ENCODE peak calls at places on chromosomes 3 and 15, in nine cellular contexts. B is fibroblast of pulmonary artery, H is ovary, S is spleen, C is fibroblast of lung, F is left lung, T is neural progenitor cell, G is right lobe of liver, U is SJSA1. Y is an unnamed sample.

GRCh38 chr3:63809607-63810006 is 9.5 kb upstream of the C3orf49 start:
- DNase-seq in B (no peak), H (no peak), S (no peak), C (peak), F (no peak), T (no peak), G (no peak), U (peak), Y (no peak)

GRCh38 chr3:188661801-188662200 is 507.8 kb downstream of the LPP start:
- DNase-seq in B (no peak), H (no peak), S (no peak), C (no peak), F (no peak), T (no peak), G (no peak), U (no peak), Y (no peak)

GRCh38 chr3:173502983-173503568 is 105.5 kb downstream of the NLGN1 start:
- DNase-seq in B (peak), H (no peak), S (no peak), C (peak), F (no peak), T (no peak), G (no peak), U (no peak), Y (no peak)

GRCh38 chr15:42775431-42775830 is 38.5 kb upstream of the CDAN1 start:
- DNase-seq in B (no peak), H (no peak), S (no peak), C (no peak), F (no peak), T (no peak), G (no peak), U (no peak), Y (no peak)

GRCh38 chr3:18618723-18619122 is 193.6 kb upstream of the SATB1 start:
- DNase-seq in B (no peak), H (no peak), S (no peak), C (no peak), F (no peak), T (no peak), G (no peak), U (no peak), Y (no peak)

GRCh38 chr15:53978248-53978906 is at the start of gene UNC13C:
- DNase-seq in B (no peak), H (no peak), S (no peak), C (no peak), F (peak), T (peak), G (peak), U (no peak), Y (peak)

GRCh38 chr3:196528639-196529233 is 13.6 kb upstream of the SMCO1 start:
- DNase-seq in B (peak), H (peak), S (peak), C (peak), F (peak), T (peak), G (peak), U (peak), Y (peak)

GRCh38 chr15:71599404-71600225 is 210.7 kb upstream of the NR2E3 start:
- DNase-seq in B (no peak), H (peak), S (no peak), C (peak), F (no peak), T (no peak), G (no peak), U (no peak), Y (no peak)

GRCh38 chr15:60804986-60805949 is 326.3 kb upstream of the ICE2 start:
- DNase-seq in B (peak), H (no peak), S (no peak), C (peak), F (no peak), T (no peak), G (no peak), U (no peak), Y (peak)

GRCh38 chr3:182490601-182491485 is 302.5 kb upstream of the ATP11B start:
- DNase-seq in B (peak), H (no peak), S (no peak), C (peak), F (no peak), T (peak), G (no peak), U (no peak), Y (no peak)

GRCh38 chr15:65883571-65883970 is 14.3 kb downstream of the RAB11A start:
- DNase-seq in B (no peak), H (no peak), S (no peak), C (no peak), F (no peak), T (no peak), G (no peak), U (no peak), Y (no peak)

GRCh38 chr3:61537366-61537765 is 24.0 kb upstream of the PTPRG start:
- DNase-seq in B (peak), H (no peak), S (no peak), C (peak), F (no peak), T (no peak), G (no peak), U (no peak), Y (no peak)

GRCh38 chr3:173690542-173690941 is 293.0 kb downstream of the NLGN1 start:
- DNase-seq in B (no peak), H (no peak), S (no peak), C (peak), F (no peak), T (no peak), G (no peak), U (no peak), Y (no peak)

GRCh38 chr3:56356820-56357219 is 111.4 kb downstream of the ERC2 start:
- DNase-seq in B (no peak), H (no peak), S (no peak), C (no peak), F (no peak), T (no peak), G (no peak), U (no peak), Y (no peak)

GRCh38 chr3:31077021-31077601 is 182.7 kb upstream of the GADL1 start:
- DNase-seq in B (peak), H (no peak), S (no peak), C (peak), F (no peak), T (no peak), G (no peak), U (peak), Y (peak)

GRCh38 chr3:106447902-106448301 is 579.1 kb upstream of the CBLB start:
- DNase-seq in B (no peak), H (no peak), S (no peak), C (no peak), F (no peak), T (no peak), G (no peak), U (no peak), Y (no peak)

GRCh38 chr3:140219923-140220452 is 285.0 kb downstream of the CLSTN2 start:
- DNase-seq in B (no peak), H (no peak), S (no peak), C (no peak), F (no peak), T (no peak), G (no peak), U (no peak), Y (no peak)

GRCh38 chr3:142866841-142867631 is 21.8 kb downstream of the PCOLCE2 start:
- DNase-seq in B (no peak), H (no peak), S (no peak), C (no peak), F (no peak), T (peak), G (no peak), U (no peak), Y (no peak)

GRCh38 chr3:42012935-42013651 is 51.2 kb upstream of the ULK4 start:
- DNase-seq in B (peak), H (peak), S (peak), C (peak), F (peak), T (peak), G (peak), U (peak), Y (peak)

GRCh38 chr3:62571916-62572315 is 198.6 kb upstream of the FEZF2 start:
- DNase-seq in B (no peak), H (no peak), S (no peak), C (no peak), F (no peak), T (no peak), G (no peak), U (no peak), Y (no peak)

GRCh38 chr15:28995193-28995592 is 109.4 kb downstream of the APBA2 start:
- DNase-seq in B (no peak), H (no peak), S (no peak), C (no peak), F (no peak), T (peak), G (no peak), U (no peak), Y (no peak)

GRCh38 chr3:136955813-136956212 is 2.0 kb upstream of the IL20RB start:
- DNase-seq in B (peak), H (no peak), S (no peak), C (peak), F (no peak), T (no peak), G (no peak), U (peak), Y (no peak)

GRCh38 chr15:29091666-29092065 is 178.0 kb downstream of the NSMCE3 start:
- DNase-seq in B (no peak), H (no peak), S (peak), C (no peak), F (peak), T (no peak), G (no peak), U (no peak), Y (peak)

GRCh38 chr3:131242201-131242600 is 139.4 kb upstream of the NUDT16 start:
- DNase-seq in B (no peak), H (no peak), S (no peak), C (no peak), F (no peak), T (no peak), G (no peak), U (no peak), Y (no peak)

GRCh38 chr3:58824285-58824684 is 157.7 kb upstream of the FAM3D start:
- DNase-seq in B (peak), H (no peak), S (no peak), C (peak), F (no peak), T (peak), G (peak), U (peak), Y (no peak)

GRCh38 chr15:96474274-96474673 is 143.8 kb downstream of the NR2F2 start:
- DNase-seq in B (no peak), H (no peak), S (no peak), C (no peak), F (no peak), T (no peak), G (no peak), U (no peak), Y (no peak)

GRCh38 chr15:83248151-83248851 is 36.2 kb downstream of the BNC1 start:
- DNase-seq in B (peak), H (no peak), S (no peak), C (peak), F (no peak), T (peak), G (no peak), U (no peak), Y (no peak)

GRCh38 chr3:52245322-52246263 is at the start of gene PPM1M:
- DNase-seq in B (peak), H (peak), S (peak), C (peak), F (peak), T (peak), G (peak), U (peak), Y (peak)

GRCh38 chr3:141894524-141895176 is 18.2 kb downstream of the ATP1B3 start:
- DNase-seq in B (peak), H (no peak), S (no peak), C (peak), F (no peak), T (no peak), G (no peak), U (no peak), Y (no peak)

GRCh38 chr15:95845862-95846515 is 484.5 kb upstream of the NR2F2 start:
- DNase-seq in B (peak), H (peak), S (peak), C (no peak), F (peak), T (peak), G (no peak), U (no peak), Y (no peak)

GRCh38 chr3:79019137-79019923 is 748.5 kb downstream of the ROBO1 start:
- DNase-seq in B (peak), H (peak), S (peak), C (peak), F (peak), T (peak), G (peak), U (peak), Y (peak)

GRCh38 chr3:13822042-13822441 is 57.8 kb downstream of the WNT7A start:
- DNase-seq in B (no peak), H (no peak), S (peak), C (peak), F (no peak), T (no peak), G (no peak), U (no peak), Y (no peak)

GRCh38 chr3:14804835-14805780 is 13.7 kb upstream of the FGD5 start:
- DNase-seq in B (no peak), H (no peak), S (peak), C (peak), F (no peak), T (no peak), G (no peak), U (no peak), Y (no peak)

GRCh38 chr15:28132524-28133275 is 33.6 kb upstream of the OCA2 start:
- DNase-seq in B (peak), H (no peak), S (no peak), C (peak), F (peak), T (no peak), G (no peak), U (peak), Y (no peak)

GRCh38 chr3:33919312-33919711 is 120.9 kb downstream of the PDCD6IP start:
- DNase-seq in B (no peak), H (no peak), S (no peak), C (peak), F (no peak), T (no peak), G (no peak), U (no peak), Y (no peak)

GRCh38 chr3:69197922-69198540 is 75.6 kb upstream of the LMOD3 start:
- DNase-seq in B (no peak), H (no peak), S (peak), C (no peak), F (no peak), T (no peak), G (no peak), U (no peak), Y (no peak)
- H3K4me3 ChIP-seq in B (no peak), H (no peak), S (no peak), C (no peak), F (no peak), T (no peak), G (no peak), U (no peak), Y (no peak)

DNA sequence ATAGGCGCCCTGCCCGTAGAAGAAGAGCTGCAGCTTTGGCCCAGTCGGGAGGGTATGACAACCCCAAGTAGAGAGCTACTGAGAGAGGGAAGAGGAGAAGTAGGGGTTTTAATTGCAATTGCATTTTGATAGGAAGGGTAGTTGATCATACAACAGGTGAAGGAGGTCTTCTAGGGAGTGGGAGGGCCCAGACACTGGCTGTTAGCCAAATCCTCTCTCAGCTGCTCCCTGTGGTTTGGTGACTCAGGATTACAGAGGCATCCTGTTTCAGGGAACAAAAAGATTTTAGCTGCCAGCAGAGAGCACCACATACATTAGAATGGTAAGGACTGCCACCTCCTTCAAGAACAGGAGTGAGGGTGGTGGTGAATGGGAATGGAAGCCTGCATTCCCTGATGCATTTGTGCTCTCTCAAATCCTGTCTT is 408.9 kb upstream of the THBS1 start:
- DNase-seq in B (peak), H (peak), S (no peak), C (peak), F (no peak), T (peak), G (no peak), U (peak), Y (no peak)
- H3K4me3 ChIP-seq in B (no peak), H (no peak), S (no peak), C (no peak), F (no peak), T (no peak), G (no peak), U (no peak), Y (no peak)

DNA sequence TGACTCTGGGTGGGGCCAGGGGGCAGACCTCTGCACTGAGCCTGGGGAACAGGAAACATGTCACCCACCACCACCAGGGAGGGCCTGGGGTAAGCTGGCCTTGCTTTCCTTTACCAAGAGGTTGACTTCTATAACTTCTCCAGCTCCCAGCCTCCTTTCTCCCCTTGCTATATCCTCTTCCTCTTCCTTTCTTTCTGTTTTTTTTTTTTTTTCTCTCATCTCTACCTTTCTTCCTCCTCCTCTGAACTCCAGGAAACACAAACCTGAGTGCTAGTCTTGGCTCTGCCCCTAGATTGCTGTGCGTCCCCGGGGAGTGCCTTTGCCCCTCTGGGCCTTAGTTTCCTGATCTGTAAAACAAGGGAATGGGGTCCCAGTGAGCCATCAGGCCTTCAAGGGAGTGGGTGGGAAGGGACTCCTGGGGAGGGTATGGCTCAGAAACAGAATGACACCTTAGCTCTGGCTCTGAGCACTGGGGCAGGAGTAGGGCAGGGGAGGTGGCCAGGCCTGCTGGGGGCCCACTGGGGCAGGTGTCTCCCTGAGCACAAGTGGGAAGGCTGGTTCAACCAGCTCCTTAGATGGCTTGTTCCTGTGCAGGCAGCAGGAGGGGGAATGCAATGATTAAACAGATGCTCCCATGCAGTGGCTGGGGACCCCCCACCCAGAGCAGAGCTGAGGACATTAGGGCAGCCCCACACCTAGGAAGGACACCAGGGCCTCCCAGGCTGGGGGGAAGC is 4.3 kb downstream of the SNX33 start:
- DNase-seq in B (no peak), H (no peak), S (no peak), C (no peak), F (no peak), T (no peak), G (no peak), U (no peak), Y (no peak)
- H3K4me3 ChIP-seq in B (peak), H (peak), S (no peak), C (peak), F (peak), T (peak), G (peak), U (no peak), Y (no peak)

DNA sequence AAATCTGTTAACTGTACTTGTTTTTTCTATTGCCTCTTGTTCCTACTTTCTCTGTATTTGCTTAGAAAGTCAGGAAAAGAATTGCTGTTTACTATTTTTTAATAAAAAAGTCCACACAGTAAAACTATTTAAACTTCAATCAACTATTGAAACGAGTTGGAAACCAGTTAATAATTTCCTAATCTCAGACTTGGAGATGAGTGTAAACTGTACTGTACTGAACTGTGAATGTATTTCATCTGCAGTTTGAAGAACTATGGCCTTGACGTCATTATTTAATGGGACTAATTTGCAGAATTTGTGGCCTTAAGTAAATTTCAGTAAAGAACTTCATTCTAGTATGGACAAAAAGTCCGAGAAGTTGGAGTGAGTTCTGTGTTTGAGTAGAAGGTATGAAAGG is 89.1 kb downstream of the LRRC28 start:
- DNase-seq in B (no peak), H (no peak), S (no peak), C (peak), F (no peak), T (no peak), G (no peak), U (no peak), Y (no peak)
- H3K4me3 ChIP-seq in B (no peak), H (no peak), S (no peak), C (no peak), F (no peak), T (no peak), G (no peak), U (no peak), Y (no peak)

DNA sequence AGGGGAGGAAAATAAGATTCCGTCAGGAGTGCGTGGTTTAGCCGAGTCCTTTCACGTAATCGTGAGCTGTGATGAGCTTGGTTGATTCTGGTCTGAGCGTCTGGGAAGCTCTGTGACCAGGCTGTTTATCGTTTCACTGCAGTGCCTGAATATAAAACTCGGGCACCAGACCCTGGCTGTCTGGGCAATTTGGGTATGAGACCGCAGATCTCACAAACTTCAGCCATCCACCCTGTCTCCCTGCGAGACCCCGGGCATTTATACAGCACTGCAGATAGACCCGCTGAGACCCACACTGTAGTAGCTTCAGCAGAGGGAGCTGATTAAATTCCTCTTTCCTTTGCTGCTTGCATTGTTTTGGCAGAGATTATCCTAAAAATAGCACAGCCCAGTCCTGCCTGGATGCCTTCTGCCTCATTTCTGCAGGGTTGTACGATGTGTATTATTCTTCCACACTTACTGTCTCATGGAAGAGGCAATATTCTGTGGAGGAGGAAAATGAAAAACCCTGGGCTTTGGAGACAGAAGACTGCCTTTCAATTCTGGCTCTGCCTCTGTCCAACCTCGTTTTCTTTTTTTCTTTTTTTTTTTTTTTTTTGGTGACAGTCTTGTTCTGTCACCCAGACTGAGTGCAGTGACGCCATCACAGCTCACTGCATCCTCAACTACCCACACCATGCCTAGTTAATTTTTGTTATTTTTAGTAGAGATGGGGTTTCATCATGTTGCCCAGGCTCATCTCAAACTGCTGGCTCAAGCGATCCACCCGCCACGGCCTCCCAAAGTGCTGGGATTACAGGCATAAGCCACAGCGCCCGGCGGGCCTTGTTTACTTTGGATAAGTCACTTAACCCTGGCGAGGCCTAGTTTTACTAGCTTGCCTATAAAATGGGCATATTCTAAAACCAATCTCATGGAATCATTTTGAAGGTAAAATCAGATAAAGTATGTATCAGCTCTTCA is 66.6 kb upstream of the SLC25A26 start:
- DNase-seq in B (peak), H (no peak), S (no peak), C (peak), F (peak), T (peak), G (no peak), U (no peak), Y (peak)
- H3K4me3 ChIP-seq in B (peak), H (peak), S (no peak), C (peak), F (no peak), T (peak), G (no peak), U (peak), Y (peak)

GRCh38 chr3:89287902-89288520 is 180.6 kb downstream of the EPHA3 start:
- DNase-seq in B (no peak), H (no peak), S (no peak), C (no peak), F (no peak), T (no peak), G (no peak), U (no peak), Y (no peak)

GRCh38 chr3:89289791-89290190 is 182.4 kb downstream of the EPHA3 start:
- DNase-seq in B (no peak), H (no peak), S (no peak), C (no peak), F (no peak), T (no peak), G (no peak), U (no peak), Y (no peak)
- H3K4me3 ChIP-seq in B (no peak), H (no peak), S (no peak), C (no peak), F (no peak), T (no peak), G (no peak), U (no peak), Y (no peak)

Y was measured in aorta.